ENCODE peak calls at places on chromosome 18, in five cellular contexts. F is choroid plexus epithelial cell, G is GM12865, Z is thoracic aorta, V is HFF-Myc. C is an unnamed sample.
A peak's percentile ranks its signal among the peaks of the same experiment; 100 is the strongest.

GRCh38 chr18:53544926-53545325 is 679.5 kb downstream of the MBD2 start:
- DNase-seq in F (no peak), G (no peak), Z (no peak), V (no peak), C (no peak)

GRCh38 chr18:56068701-56069100 is 480.7 kb upstream of the TCF4 start:
- DNase-seq in F (no peak), G (no peak), Z (no peak), V (no peak), C (no peak)

GRCh38 chr18:77127769-77128671 is 4.6 kb downstream of the MBP start:
- DNase-seq in F (peak; percentile 94), G (peak; percentile 87), Z (no peak), V (peak; percentile 88), C (peak; percentile 55)

GRCh38 chr18:57311472-57311871 is 40.9 kb upstream of the ST8SIA3 start:
- DNase-seq in F (no peak), G (no peak), Z (no peak), V (no peak), C (no peak)

GRCh38 chr18:59357928-59358327 is 1.1 kb downstream of the LMAN1 start:
- DNase-seq in F (peak; percentile 62), G (peak; percentile 28), Z (no peak), V (no peak), C (no peak)

GRCh38 chr18:41872206-41872605 is 82.8 kb upstream of the PIK3C3 start:
- DNase-seq in F (no peak), G (no peak), Z (no peak), V (no peak), C (no peak)

GRCh38 chr18:79566841-79567370 is 112.7 kb upstream of the CTDP1 start:
- DNase-seq in F (no peak), G (no peak), Z (no peak), V (no peak), C (no peak)

GRCh38 chr18:2572892-2573291 is 1.5 kb downstream of the NDC80 start:
- DNase-seq in F (peak; percentile 39), G (no peak), Z (no peak), V (no peak), C (no peak)

GRCh38 chr18:46917108-46917807 is at the start of the genes KATNAL2 and PIAS2:
- DNase-seq in F (peak; percentile 56), G (peak; percentile 92), Z (peak; percentile 11), V (no peak), C (peak; percentile 93)

GRCh38 chr18:48011926-48012469 is 81.5 kb upstream of the SMAD2 start:
- DNase-seq in F (no peak), G (no peak), Z (no peak), V (no peak), C (no peak)

GRCh38 chr18:61572871-61573270 is 239.6 kb downstream of the CDH20 start:
- DNase-seq in F (peak; percentile 32), G (no peak), Z (no peak), V (no peak), C (no peak)

GRCh38 chr18:48752928-48753327 is 197.8 kb downstream of the SMAD7 start:
- DNase-seq in F (no peak), G (no peak), Z (no peak), V (no peak), C (no peak)

DNA sequence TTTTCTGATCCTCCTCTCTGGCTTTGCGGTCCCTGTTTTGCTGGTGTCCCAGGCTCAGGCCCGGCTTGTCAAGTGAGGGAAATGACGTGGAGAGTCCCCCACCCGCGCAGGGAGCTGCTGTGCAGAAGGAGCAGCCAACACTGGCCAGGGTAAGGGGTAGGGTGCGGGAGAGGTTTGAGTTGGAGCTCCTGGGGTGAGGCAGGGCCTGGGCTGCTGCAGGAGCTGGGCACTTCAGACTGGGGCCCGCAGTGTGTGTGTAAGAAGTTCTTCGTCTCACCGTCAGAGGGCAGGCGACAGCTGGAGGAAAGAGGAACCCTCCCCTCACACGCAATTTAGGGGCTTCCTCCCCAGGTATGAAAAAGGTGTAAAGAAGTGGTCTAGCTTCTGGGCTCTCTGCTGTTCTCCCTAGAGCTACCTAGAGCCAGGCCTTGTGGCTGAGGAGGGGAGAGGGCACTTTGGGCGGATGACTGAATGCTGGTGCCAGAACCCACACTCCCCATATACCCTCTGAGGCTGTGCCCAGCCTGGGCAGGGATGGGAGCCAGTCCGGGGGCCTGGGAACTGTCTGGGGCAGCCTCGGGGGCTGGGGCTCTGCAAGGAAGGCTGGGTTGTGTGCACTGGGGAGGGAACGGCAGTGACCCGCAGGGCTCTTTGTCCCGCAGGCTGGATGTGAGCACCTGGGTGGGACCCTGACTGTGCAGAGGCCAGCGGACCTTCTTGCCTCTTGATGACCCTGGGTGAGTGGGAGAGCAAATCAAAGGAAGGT is 11.8 kb downstream of the CELF4 start:
- DNase-seq in F (no peak), G (no peak), Z (no peak), V (no peak), C (peak; percentile 32)
- TF ChIP-seq CTCF in F (peak; percentile 31), G (peak; percentile 19), Z (no peak), V (peak; percentile 9), C (peak; percentile 3)

DNA sequence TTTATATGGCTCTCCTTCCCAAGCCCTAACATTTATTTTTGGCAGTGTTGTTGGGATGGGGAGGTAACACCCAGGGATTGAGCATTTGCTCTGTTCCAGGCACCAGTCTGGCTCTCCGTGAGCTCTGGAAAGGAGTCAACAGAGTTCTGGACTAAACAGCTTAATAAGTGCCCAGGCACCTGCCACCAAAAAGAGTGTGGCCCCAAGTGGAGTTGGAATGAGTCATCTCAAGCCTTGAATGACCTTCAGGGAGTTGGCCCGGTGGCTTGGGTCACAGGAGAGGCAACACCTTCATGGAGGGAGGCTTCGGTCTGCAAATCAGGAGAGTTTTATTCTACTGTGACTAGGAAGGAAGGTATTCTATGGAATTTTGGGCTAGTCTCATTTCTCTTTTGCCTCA is 203.2 kb downstream of the DLGAP1 start:
- DNase-seq in F (no peak), G (peak; percentile 73), Z (no peak), V (no peak), C (no peak)
- TF ChIP-seq CTCF in F (no peak), G (no peak), Z (no peak), V (no peak), C (no peak)

GRCh38 chr18:702957-703659 is 9.3 kb downstream of the ENOSF1 start:
- DNase-seq in F (peak; percentile 91), G (no peak), Z (no peak), V (peak; percentile 73), C (no peak)

GRCh38 chr18:697012-697411 is 15.4 kb downstream of the ENOSF1 start:
- DNase-seq in F (no peak), G (no peak), Z (no peak), V (no peak), C (no peak)

GRCh38 chr18:692841-693240 is 19.6 kb downstream of the ENOSF1 start:
- DNase-seq in F (peak; percentile 67), G (no peak), Z (no peak), V (no peak), C (no peak)

GRCh38 chr18:703660-704018 is 8.8 kb downstream of the ENOSF1 start:
- DNase-seq in F (peak; percentile 13), G (no peak), Z (no peak), V (no peak), C (no peak)

DNA sequence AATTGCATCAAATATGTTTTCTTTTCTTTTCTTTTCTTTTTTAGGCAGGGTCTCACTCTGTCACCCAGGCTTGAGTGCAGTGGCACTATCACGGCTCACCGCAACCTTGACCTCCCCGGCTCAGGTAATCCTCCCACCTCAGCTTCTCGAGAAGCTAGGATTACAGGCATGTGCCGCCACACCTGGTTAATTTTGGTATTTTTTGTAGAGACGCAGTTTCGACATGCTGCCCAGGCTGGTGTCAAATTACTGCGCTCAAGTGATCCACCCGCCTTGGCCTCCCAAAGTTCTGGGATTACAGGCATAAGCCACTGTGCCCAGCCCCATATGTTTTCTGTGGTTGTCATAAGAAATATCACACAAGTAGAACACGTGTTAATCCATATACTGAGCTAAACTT is 14.7 kb downstream of the ENOSF1 start:
- DNase-seq in F (no peak), G (no peak), Z (no peak), V (no peak), C (no peak)
- TF ChIP-seq CTCF in F (no peak), G (no peak), Z (no peak), V (no peak), C (no peak)

DNA sequence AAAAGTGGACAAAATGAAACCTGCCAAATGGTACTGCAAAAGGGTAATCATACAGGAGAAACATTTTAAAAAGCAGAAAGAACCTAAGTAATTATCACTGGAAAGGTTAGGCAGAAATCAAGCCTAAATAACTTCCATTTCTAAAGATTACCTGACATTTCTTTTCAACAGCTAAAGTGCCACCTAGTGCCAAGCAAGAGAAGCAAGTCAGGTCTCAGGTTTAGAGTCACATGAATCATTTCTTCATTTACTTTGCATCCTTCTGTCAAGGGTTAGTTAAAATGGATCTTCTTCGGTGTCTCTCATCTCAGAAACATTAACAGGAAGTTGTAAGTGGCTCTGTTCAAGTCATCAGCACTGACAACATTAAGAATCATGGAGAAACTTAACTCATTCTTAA is 90.3 kb downstream of the AKAIN1 start:
- DNase-seq in F (no peak), G (no peak), Z (no peak), V (no peak), C (no peak)
- TF ChIP-seq CTCF in F (no peak), G (peak; percentile 27), Z (no peak), V (no peak), C (peak; percentile 42)

GRCh38 chr18:70219688-70220087 is 14.2 kb upstream of the RTTN start:
- DNase-seq in F (no peak), G (no peak), Z (no peak), V (no peak), C (no peak)

GRCh38 chr18:70221911-70222278 is 16.4 kb upstream of the RTTN start:
- DNase-seq in F (no peak), G (no peak), Z (no peak), V (no peak), C (no peak)

GRCh38 chr18:70220628-70221027 is 15.1 kb upstream of the RTTN start:
- DNase-seq in F (no peak), G (no peak), Z (no peak), V (no peak), C (no peak)

GRCh38 chr18:70216788-70217187 is 11.3 kb upstream of the RTTN start:
- DNase-seq in F (no peak), G (no peak), Z (no peak), V (no peak), C (no peak)

GRCh38 chr18:70221156-70221910 is 15.8 kb upstream of the RTTN start:
- DNase-seq in F (no peak), G (no peak), Z (no peak), V (no peak), C (no peak)
- TF ChIP-seq CTCF in F (no peak), G (no peak), Z (no peak), V (no peak), C (no peak)

GRCh38 chr18:8952796-8953760 is 149.4 kb upstream of the NDUFV2 start:
- DNase-seq in F (peak; percentile 94), G (no peak), Z (no peak), V (peak; percentile 76), C (no peak)
- TF ChIP-seq CTCF in F (peak; percentile 43), G (no peak), Z (no peak), V (no peak), C (no peak)